ENCODE peak calls at places on chromosomes 7 and 10, in ten cellular contexts. One of them, this sample, is unnamed.

GRCh38 chr10:118698421-118698820 is 56.3 kb downstream of the CACUL1 start:
- DNase-seq in astrocyte: peak
- DNase-seq in breast epithelium: no peak
- DNase-seq in suprapubic skin: no peak
- DNase-seq in gastrocnemius medialis: no peak
- DNase-seq in Peyer's patch: peak
- DNase-seq in PC-3: peak
- DNase-seq in AG04450: no peak
- DNase-seq in OCI-LY7: no peak
- DNase-seq in tibial artery: no peak
- DNase-seq in this sample: no peak

GRCh38 chr7:19585761-19586160 is 123.1 kb downstream of the POLR1F start:
- DNase-seq in breast epithelium: no peak
- DNase-seq in astrocyte: no peak
- DNase-seq in AG04450: no peak
- DNase-seq in suprapubic skin: no peak
- DNase-seq in PC-3: no peak
- DNase-seq in OCI-LY7: no peak
- DNase-seq in gastrocnemius medialis: no peak
- DNase-seq in Peyer's patch: no peak
- DNase-seq in tibial artery: no peak
- DNase-seq in this sample: no peak

GRCh38 chr10:79347894-79348639 is 798 bp downstream of the PPIF start:
- DNase-seq in breast epithelium: peak
- DNase-seq in PC-3: peak
- DNase-seq in OCI-LY7: peak
- DNase-seq in astrocyte: peak
- DNase-seq in suprapubic skin: peak
- DNase-seq in AG04450: peak
- DNase-seq in gastrocnemius medialis: peak
- DNase-seq in Peyer's patch: peak
- DNase-seq in tibial artery: peak
- DNase-seq in this sample: no peak

GRCh38 chr7:137164251-137164650 is 179.3 kb downstream of the PTN start:
- DNase-seq in Peyer's patch: no peak
- DNase-seq in astrocyte: no peak
- DNase-seq in gastrocnemius medialis: no peak
- DNase-seq in OCI-LY7: no peak
- DNase-seq in tibial artery: no peak
- DNase-seq in AG04450: no peak
- DNase-seq in suprapubic skin: peak
- DNase-seq in breast epithelium: no peak
- DNase-seq in PC-3: no peak
- DNase-seq in this sample: no peak

GRCh38 chr10:114749014-114749413 is 72.6 kb upstream of the FHIP2A start:
- DNase-seq in suprapubic skin: no peak
- DNase-seq in gastrocnemius medialis: no peak
- DNase-seq in OCI-LY7: no peak
- DNase-seq in PC-3: no peak
- DNase-seq in astrocyte: peak
- DNase-seq in Peyer's patch: no peak
- DNase-seq in tibial artery: no peak
- DNase-seq in AG04450: no peak
- DNase-seq in breast epithelium: no peak
- DNase-seq in this sample: no peak

GRCh38 chr10:75191821-75192568 is 18.6 kb upstream of the VDAC2 start:
- DNase-seq in gastrocnemius medialis: peak
- DNase-seq in suprapubic skin: peak
- DNase-seq in breast epithelium: no peak
- DNase-seq in astrocyte: peak
- DNase-seq in OCI-LY7: no peak
- DNase-seq in PC-3: peak
- DNase-seq in AG04450: peak
- DNase-seq in Peyer's patch: peak
- DNase-seq in tibial artery: peak
- DNase-seq in this sample: peak

GRCh38 chr10:43772191-43772590 is 123.5 kb upstream of the ZNF32 start:
- DNase-seq in astrocyte: peak
- DNase-seq in gastrocnemius medialis: no peak
- DNase-seq in AG04450: no peak
- DNase-seq in OCI-LY7: no peak
- DNase-seq in tibial artery: no peak
- DNase-seq in Peyer's patch: no peak
- DNase-seq in breast epithelium: no peak
- DNase-seq in PC-3: no peak
- DNase-seq in suprapubic skin: no peak
- DNase-seq in this sample: no peak

GRCh38 chr10:103666109-103666508 is 172.6 kb downstream of the NEURL1 start:
- DNase-seq in OCI-LY7: no peak
- DNase-seq in astrocyte: no peak
- DNase-seq in gastrocnemius medialis: peak
- DNase-seq in tibial artery: no peak
- DNase-seq in AG04450: no peak
- DNase-seq in PC-3: peak
- DNase-seq in Peyer's patch: peak
- DNase-seq in suprapubic skin: no peak
- DNase-seq in breast epithelium: no peak
- DNase-seq in this sample: no peak

GRCh38 chr7:135160098-135160857 is 10.2 kb downstream of the CYREN start:
- DNase-seq in gastrocnemius medialis: no peak
- DNase-seq in Peyer's patch: no peak
- DNase-seq in breast epithelium: no peak
- DNase-seq in tibial artery: no peak
- DNase-seq in OCI-LY7: peak
- DNase-seq in PC-3: no peak
- DNase-seq in AG04450: no peak
- DNase-seq in astrocyte: peak
- DNase-seq in suprapubic skin: no peak
- DNase-seq in this sample: no peak

GRCh38 chr7:104825099-104825498 is 188.9 kb upstream of the KMT2E start:
- DNase-seq in Peyer's patch: no peak
- DNase-seq in astrocyte: no peak
- DNase-seq in PC-3: no peak
- DNase-seq in breast epithelium: no peak
- DNase-seq in gastrocnemius medialis: no peak
- DNase-seq in OCI-LY7: no peak
- DNase-seq in tibial artery: no peak
- DNase-seq in suprapubic skin: no peak
- DNase-seq in AG04450: no peak
- DNase-seq in this sample: no peak

GRCh38 chr7:28180031-28180363 is 598 bp downstream of the JAZF1 start:
- DNase-seq in PC-3: no peak
- DNase-seq in suprapubic skin: no peak
- DNase-seq in Peyer's patch: no peak
- DNase-seq in astrocyte: no peak
- DNase-seq in breast epithelium: no peak
- DNase-seq in OCI-LY7: no peak
- DNase-seq in tibial artery: no peak
- DNase-seq in gastrocnemius medialis: no peak
- DNase-seq in AG04450: no peak
- DNase-seq in this sample: no peak

GRCh38 chr7:28180364-28181147 is at the start of gene JAZF1:
- DNase-seq in gastrocnemius medialis: peak
- DNase-seq in breast epithelium: peak
- DNase-seq in tibial artery: peak
- DNase-seq in AG04450: no peak
- DNase-seq in astrocyte: no peak
- DNase-seq in Peyer's patch: peak
- DNase-seq in PC-3: peak
- DNase-seq in suprapubic skin: peak
- DNase-seq in OCI-LY7: peak
- DNase-seq in this sample: peak

GRCh38 chr7:28183627-28184026 is 3.0 kb upstream of the JAZF1 start:
- DNase-seq in PC-3: no peak
- DNase-seq in astrocyte: no peak
- DNase-seq in tibial artery: no peak
- DNase-seq in OCI-LY7: peak
- DNase-seq in Peyer's patch: no peak
- DNase-seq in suprapubic skin: no peak
- DNase-seq in AG04450: peak
- DNase-seq in gastrocnemius medialis: no peak
- DNase-seq in breast epithelium: no peak
- DNase-seq in this sample: no peak

GRCh38 chr7:28179081-28180030 is 1.2 kb downstream of the JAZF1 start:
- DNase-seq in gastrocnemius medialis: peak
- DNase-seq in OCI-LY7: peak
- DNase-seq in PC-3: peak
- DNase-seq in AG04450: no peak
- DNase-seq in Peyer's patch: peak
- DNase-seq in astrocyte: no peak
- DNase-seq in suprapubic skin: peak
- DNase-seq in tibial artery: peak
- DNase-seq in breast epithelium: peak
- DNase-seq in this sample: no peak

GRCh38 chr7:28181921-28182517 is 1.4 kb upstream of the JAZF1 start:
- DNase-seq in PC-3: no peak
- DNase-seq in OCI-LY7: no peak
- DNase-seq in breast epithelium: no peak
- DNase-seq in AG04450: no peak
- DNase-seq in Peyer's patch: no peak
- DNase-seq in gastrocnemius medialis: no peak
- DNase-seq in tibial artery: no peak
- DNase-seq in astrocyte: no peak
- DNase-seq in suprapubic skin: no peak
- DNase-seq in this sample: no peak
- H3K27ac ChIP-seq in PC-3: no peak
- H3K27ac ChIP-seq in OCI-LY7: peak
- H3K27ac ChIP-seq in breast epithelium: no peak
- H3K27ac ChIP-seq in AG04450: no peak
- H3K27ac ChIP-seq in Peyer's patch: no peak
- H3K27ac ChIP-seq in gastrocnemius medialis: no peak
- H3K27ac ChIP-seq in tibial artery: no peak
- H3K27ac ChIP-seq in astrocyte: no peak
- H3K27ac ChIP-seq in suprapubic skin: no peak
- H3K27ac ChIP-seq in this sample: no peak

GRCh38 chr7:100053201-100053600 is 3.6 kb downstream of the ZSCAN21 start:
- DNase-seq in PC-3: peak
- DNase-seq in astrocyte: peak
- DNase-seq in suprapubic skin: no peak
- DNase-seq in gastrocnemius medialis: peak
- DNase-seq in OCI-LY7: peak
- DNase-seq in tibial artery: no peak
- DNase-seq in breast epithelium: peak
- DNase-seq in AG04450: peak
- DNase-seq in Peyer's patch: peak
- DNase-seq in this sample: no peak
- H3K4me3 ChIP-seq in PC-3: no peak
- H3K4me3 ChIP-seq in astrocyte: no peak
- H3K4me3 ChIP-seq in suprapubic skin: no peak
- H3K4me3 ChIP-seq in gastrocnemius medialis: no peak
- H3K4me3 ChIP-seq in OCI-LY7: no peak
- H3K4me3 ChIP-seq in tibial artery: no peak
- H3K4me3 ChIP-seq in breast epithelium: no peak
- H3K4me3 ChIP-seq in AG04450: no peak
- H3K4me3 ChIP-seq in Peyer's patch: no peak
- H3K4me3 ChIP-seq in this sample: no peak

DNA sequence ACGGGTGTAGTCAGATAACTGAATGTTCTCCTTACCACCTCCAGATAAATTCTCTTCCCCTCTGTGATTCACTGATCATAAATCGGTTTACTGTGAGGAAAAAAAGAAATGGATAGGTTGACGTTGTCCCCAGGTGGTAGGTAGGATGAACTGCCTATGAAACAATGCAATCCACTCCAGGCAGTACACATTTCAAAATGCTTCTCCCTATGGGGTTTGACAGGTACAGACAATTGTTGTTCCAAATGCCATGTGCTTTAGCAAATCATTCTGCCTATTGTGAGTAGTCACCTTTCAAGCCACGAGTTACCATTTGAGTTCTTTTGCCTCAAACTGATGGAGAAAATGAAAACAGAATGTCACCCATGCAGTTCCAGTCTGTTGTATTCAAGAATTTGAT is 21.8 kb downstream of the VIM start:
- DNase-seq in Peyer's patch: no peak
- DNase-seq in breast epithelium: no peak
- DNase-seq in PC-3: peak
- DNase-seq in gastrocnemius medialis: no peak
- DNase-seq in suprapubic skin: no peak
- DNase-seq in astrocyte: no peak
- DNase-seq in AG04450: no peak
- DNase-seq in OCI-LY7: no peak
- DNase-seq in tibial artery: no peak
- DNase-seq in this sample: no peak
- TF ChIP-seq CTCF in Peyer's patch: peak
- TF ChIP-seq CTCF in breast epithelium: no peak
- TF ChIP-seq CTCF in PC-3: peak
- TF ChIP-seq CTCF in gastrocnemius medialis: no peak
- TF ChIP-seq CTCF in suprapubic skin: no peak
- TF ChIP-seq CTCF in astrocyte: peak
- TF ChIP-seq CTCF in AG04450: peak
- TF ChIP-seq CTCF in OCI-LY7: peak
- TF ChIP-seq CTCF in tibial artery: peak
- TF ChIP-seq CTCF in this sample: no peak

GRCh38 chr10:7473474-7473873 is 62.6 kb upstream of the SFMBT2 start:
- DNase-seq in OCI-LY7: no peak
- DNase-seq in gastrocnemius medialis: no peak
- DNase-seq in Peyer's patch: no peak
- DNase-seq in tibial artery: no peak
- DNase-seq in breast epithelium: no peak
- DNase-seq in astrocyte: no peak
- DNase-seq in suprapubic skin: no peak
- DNase-seq in PC-3: no peak
- DNase-seq in AG04450: no peak
- DNase-seq in this sample: no peak

GRCh38 chr10:7475046-7475860 is 64.4 kb upstream of the SFMBT2 start:
- DNase-seq in astrocyte: no peak
- DNase-seq in breast epithelium: no peak
- DNase-seq in PC-3: no peak
- DNase-seq in AG04450: no peak
- DNase-seq in gastrocnemius medialis: peak
- DNase-seq in Peyer's patch: no peak
- DNase-seq in tibial artery: peak
- DNase-seq in OCI-LY7: no peak
- DNase-seq in suprapubic skin: no peak
- DNase-seq in this sample: no peak

GRCh38 chr10:7474388-7474787 is 63.6 kb upstream of the SFMBT2 start:
- DNase-seq in astrocyte: no peak
- DNase-seq in suprapubic skin: no peak
- DNase-seq in PC-3: no peak
- DNase-seq in AG04450: no peak
- DNase-seq in gastrocnemius medialis: no peak
- DNase-seq in OCI-LY7: peak
- DNase-seq in Peyer's patch: peak
- DNase-seq in breast epithelium: no peak
- DNase-seq in tibial artery: no peak
- DNase-seq in this sample: no peak

GRCh38 chr10:7477538-7478334 is 66.9 kb upstream of the SFMBT2 start:
- DNase-seq in AG04450: no peak
- DNase-seq in PC-3: no peak
- DNase-seq in OCI-LY7: peak
- DNase-seq in suprapubic skin: no peak
- DNase-seq in astrocyte: no peak
- DNase-seq in Peyer's patch: peak
- DNase-seq in breast epithelium: no peak
- DNase-seq in gastrocnemius medialis: no peak
- DNase-seq in tibial artery: no peak
- DNase-seq in this sample: no peak

DNA sequence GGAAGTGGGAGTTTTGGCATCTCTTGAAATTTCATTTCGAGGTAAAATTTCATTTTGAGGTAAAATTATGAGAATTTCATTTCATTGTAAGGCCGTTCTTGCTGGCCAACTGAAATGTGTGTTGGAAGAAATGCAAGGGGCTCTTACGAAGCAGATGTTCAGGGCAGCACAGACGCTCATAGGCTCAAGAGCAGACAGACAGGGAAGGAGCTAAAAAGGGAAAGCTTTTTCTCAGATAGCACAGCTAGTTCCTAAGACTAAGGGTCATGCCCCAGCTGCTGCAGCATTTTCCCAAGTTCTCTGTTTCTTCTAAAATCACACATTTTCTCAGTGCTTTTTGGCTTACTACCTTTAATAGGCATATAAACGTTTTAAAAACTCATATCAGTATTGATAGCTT is 65.1 kb upstream of the SFMBT2 start:
- DNase-seq in suprapubic skin: no peak
- DNase-seq in PC-3: no peak
- DNase-seq in Peyer's patch: no peak
- DNase-seq in OCI-LY7: peak
- DNase-seq in gastrocnemius medialis: no peak
- DNase-seq in astrocyte: no peak
- DNase-seq in AG04450: no peak
- DNase-seq in breast epithelium: no peak
- DNase-seq in tibial artery: no peak
- DNase-seq in this sample: no peak
- H3K27ac ChIP-seq in suprapubic skin: no peak
- H3K27ac ChIP-seq in PC-3: no peak
- H3K27ac ChIP-seq in Peyer's patch: no peak
- H3K27ac ChIP-seq in OCI-LY7: peak
- H3K27ac ChIP-seq in gastrocnemius medialis: no peak
- H3K27ac ChIP-seq in astrocyte: no peak
- H3K27ac ChIP-seq in AG04450: no peak
- H3K27ac ChIP-seq in breast epithelium: no peak
- H3K27ac ChIP-seq in tibial artery: no peak
- H3K27ac ChIP-seq in this sample: no peak

This sample was measured in thoracic aorta.